ENCODE peak calls at places on chromosome 6, in four cellular contexts. S is aorta, A is IMR-90, V is astrocyte. D is an unnamed sample.
A peak's percentile ranks its signal among the peaks of the same experiment; 100 is the strongest.

GRCh38 chr6:159578629-159579028 is 114.4 kb downstream of the SOD2 start:
- DNase-seq in V (peak; percentile 60), A (no peak), S (no peak), D (no peak)

GRCh38 chr6:148779142-148779562 is 32.3 kb downstream of the UST start:
- DNase-seq in S (no peak), V (no peak), A (peak; percentile 18), D (no peak)

GRCh38 chr6:117441824-117442264 is 16.1 kb upstream of the ROS1 start:
- DNase-seq in S (no peak), V (peak; percentile 73), A (peak; percentile 68), D (no peak)

GRCh38 chr6:19690676-19691075 is 146.5 kb upstream of the ID4 start:
- DNase-seq in V (no peak), A (no peak), S (no peak), D (no peak)

GRCh38 chr6:136769759-136770158 is 22.5 kb downstream of the MAP3K5 start:
- DNase-seq in V (no peak), S (no peak), A (no peak), D (no peak)

GRCh38 chr6:121858976-121859375 is 423.5 kb downstream of the GJA1 start:
- DNase-seq in V (no peak), A (no peak), S (no peak), D (no peak)

GRCh38 chr6:50120300-50120699 is 70.6 kb upstream of the DEFB112 start:
- DNase-seq in A (no peak), S (no peak), V (no peak), D (no peak)

GRCh38 chr6:56517155-56517745 is 125.4 kb downstream of the DST start:
- DNase-seq in V (no peak), A (peak; percentile 84), S (no peak), D (no peak)

GRCh38 chr6:16095180-16095579 is 33.7 kb upstream of the MYLIP start:
- DNase-seq in S (no peak), V (no peak), A (no peak), D (no peak)

GRCh38 chr6:72787521-72788031 is 165.7 kb downstream of the KCNQ5 start:
- DNase-seq in A (peak; percentile 78), S (no peak), V (peak; percentile 88), D (peak; percentile 70)

GRCh38 chr6:168452685-168453377 is 11.8 kb downstream of the SMOC2 start:
- DNase-seq in V (no peak), A (no peak), S (peak; percentile 70), D (no peak)

GRCh38 chr6:160535270-160535669 is 128.8 kb downstream of the LPA start:
- DNase-seq in S (no peak), V (no peak), A (no peak), D (no peak)

GRCh38 chr6:167119680-167120556 is 3.0 kb upstream of the CCR6 start:
- DNase-seq in S (no peak), V (no peak), A (no peak), D (no peak)

GRCh38 chr6:56482525-56482924 is 160.2 kb downstream of the DST start:
- DNase-seq in A (no peak), S (no peak), V (no peak), D (no peak)

GRCh38 chr6:151322570-151322969 is 68.8 kb downstream of the ZBTB2 start:
- DNase-seq in V (no peak), S (no peak), A (no peak), D (no peak)

GRCh38 chr6:98094696-98095095 is 739.7 kb upstream of the POU3F2 start:
- DNase-seq in S (no peak), V (no peak), A (no peak), D (no peak)

GRCh38 chr6:36914227-36914794 is 28.6 kb downstream of the C6orf89 start:
- DNase-seq in V (no peak), A (peak; percentile 56), S (peak; percentile 59), D (no peak)

GRCh38 chr6:14758421-14759043 is 487.3 kb upstream of the JARID2 start:
- DNase-seq in V (peak; percentile 12), S (no peak), A (peak; percentile 30), D (no peak)

GRCh38 chr6:12608016-12608860 is 108.3 kb upstream of the PHACTR1 start:
- DNase-seq in S (no peak), V (peak; percentile 57), A (peak; percentile 40), D (no peak)

GRCh38 chr6:50815436-50816114 is 3.1 kb upstream of the TFAP2B start:
- DNase-seq in A (peak; percentile 14), V (no peak), S (no peak), D (peak; percentile 24)

GRCh38 chr6:56604186-56604585 is 38.5 kb downstream of the DST start:
- DNase-seq in S (no peak), V (no peak), A (peak; percentile 22), D (no peak)

GRCh38 chr6:147218797-147219196 is 14.6 kb downstream of the STXBP5 start:
- DNase-seq in S (no peak), V (no peak), A (no peak), D (no peak)

GRCh38 chr6:110217255-110217654 is 37.0 kb downstream of the CDC40 start:
- DNase-seq in S (no peak), A (peak; percentile 43), V (peak; percentile 57), D (peak; percentile 4)

GRCh38 chr6:87670707-87671106 is 31.3 kb downstream of the AKIRIN2 start:
- DNase-seq in A (no peak), S (no peak), V (no peak), D (no peak)

GRCh38 chr6:47787620-47788497 is 6.0 kb downstream of the OPN5 start:
- DNase-seq in V (peak; percentile 27), S (peak; percentile 41), A (peak; percentile 51), D (peak; percentile 32)

GRCh38 chr6:85660181-85660611 is 17.5 kb upstream of the SYNCRIP start:
- DNase-seq in A (peak; percentile 98), V (peak; percentile 98), S (no peak), D (peak; percentile 97)

GRCh38 chr6:148747145-148747492 is 289 bp downstream of the UST start:
- DNase-seq in A (peak; percentile 42), S (peak; percentile 76), V (peak; percentile 19), D (no peak)

GRCh38 chr6:163529605-163530004 is 115.1 kb downstream of the QKI start:
- DNase-seq in V (peak; percentile 93), S (no peak), A (peak; percentile 92), D (peak; percentile 86)

GRCh38 chr6:158498362-158498761 is 61.5 kb upstream of the TMEM181 start:
- DNase-seq in S (no peak), A (no peak), V (no peak), D (no peak)

GRCh38 chr6:116564921-116565872 is 6.1 kb upstream of the RWDD1 start:
- DNase-seq in V (peak; percentile 33), S (peak; percentile 53), A (no peak), D (no peak)

GRCh38 chr6:125432968-125433367 is 131.2 kb upstream of the HDDC2 start:
- DNase-seq in V (no peak), A (no peak), S (no peak), D (no peak)
- H3K27ac ChIP-seq in V (no peak overlapping the region), A (no peak overlapping the region), S (no peak overlapping the region), D (no peak overlapping the region)

GRCh38 chr6:130010387-130010786 is 8.0 kb upstream of the L3MBTL3 start:
- DNase-seq in V (no peak), S (no peak), A (no peak), D (no peak)
- H3K27ac ChIP-seq in V (no peak overlapping the region), S (no peak overlapping the region), A (no peak overlapping the region), D (no peak overlapping the region)

DNA sequence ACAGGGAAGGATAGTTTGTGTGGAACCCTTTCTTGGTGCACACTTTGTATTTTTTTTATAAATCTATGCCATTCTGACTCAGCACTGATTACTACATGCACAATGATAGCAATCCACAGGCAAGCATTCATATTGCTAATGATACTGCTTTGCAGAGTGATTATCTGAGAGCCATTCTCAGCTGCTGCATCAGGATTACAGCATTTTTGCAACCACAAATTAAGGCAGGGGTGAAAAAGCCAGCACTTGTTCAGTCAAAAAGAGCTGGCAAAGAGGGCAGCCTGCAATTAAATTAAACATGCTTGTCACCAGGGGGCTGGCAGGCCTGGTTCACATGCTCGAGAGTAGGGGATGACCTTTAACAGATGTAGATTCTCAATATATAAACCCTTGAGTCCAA is 40.7 kb upstream of the SLC17A4 start:
- DNase-seq in V (no peak), A (no peak), S (no peak), D (no peak)
- H3K27ac ChIP-seq in V (no peak overlapping the region), A (no peak overlapping the region), S (no peak overlapping the region), D (no peak overlapping the region)

DNA sequence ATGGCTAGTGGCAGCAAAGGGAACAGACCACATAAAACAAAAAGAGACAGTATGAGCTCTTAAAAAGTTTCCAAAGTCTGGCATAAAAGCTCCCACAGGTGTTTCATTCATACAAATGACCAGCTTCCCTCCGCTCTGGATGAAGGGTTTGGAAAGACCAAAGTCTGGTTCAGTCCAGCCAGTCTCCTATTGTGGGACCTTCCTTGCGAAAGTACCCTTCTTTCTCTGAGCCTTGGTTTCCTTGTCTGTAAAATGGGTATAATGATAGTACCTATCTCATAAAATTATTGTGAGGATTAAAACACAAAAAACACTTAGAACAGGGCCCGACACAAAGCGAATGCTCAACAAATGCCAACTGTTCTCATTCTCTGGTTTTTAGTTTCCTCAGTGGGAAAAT is 77.2 kb downstream of the UNC5CL start:
- DNase-seq in A (no peak), S (no peak), V (no peak), D (no peak)
- H3K27ac ChIP-seq in A (no peak overlapping the region), S (no peak overlapping the region), V (peak overlapping the region; percentile 35), D (no peak overlapping the region)